ENCODE peak calls at places on chromosomes 1 and 21, in four cellular contexts. N is activated CD8-positive, alpha-beta memory T cell treated with anti-CD3 and anti-CD28 coated beads for 1 hour; L is C1 segment of cervical spinal cord; T is endothelial cell of umbilical vein. W is an unnamed sample.

GRCh38 chr1:234731371-234732085 is 121.5 kb upstream of the IRF2BP2 start:
- DNase-seq in T (peak), N (no peak), L (no peak), W (peak)

GRCh38 chr1:203771901-203772301 is 6.9 kb downstream of the LAX1 start:
- DNase-seq in N (no peak), L (no peak), T (no peak), W (no peak)

GRCh38 chr1:88883156-88883555 is 8.2 kb downstream of the GTF2B start:
- DNase-seq in N (no peak), T (no peak), L (no peak), W (no peak)

GRCh38 chr21:42431196-42431595 is 27.5 kb downstream of the UBASH3A start:
- DNase-seq in N (no peak), L (no peak), T (no peak), W (no peak)

GRCh38 chr1:156859523-156860112 is 701 bp upstream of the INSRR start:
- DNase-seq in L (no peak), N (no peak), T (peak), W (peak)

GRCh38 chr1:186849271-186849671 is 20.5 kb downstream of the PLA2G4A start:
- DNase-seq in T (no peak), L (no peak), N (no peak), W (no peak)

GRCh38 chr21:43590220-43590619 is 69.1 kb downstream of the HSF2BP start:
- DNase-seq in T (no peak), N (no peak), L (no peak), W (no peak)

GRCh38 chr1:56034222-56034621 is 545.1 kb downstream of the PLPP3 start:
- DNase-seq in N (no peak), L (no peak), T (no peak), W (no peak)

GRCh38 chr1:29416825-29417557 is 180.7 kb downstream of the PTPRU start:
- DNase-seq in T (no peak), L (no peak), N (no peak), W (no peak)

GRCh38 chr1:155645648-155646047 is 35.6 kb downstream of the MSTO1 start:
- DNase-seq in N (no peak), T (no peak), L (no peak), W (no peak)

GRCh38 chr1:220803401-220804201 is 16.9 kb downstream of the MTARC1 start:
- DNase-seq in T (peak), L (no peak), N (no peak), W (peak)

GRCh38 chr1:17304155-17304826 is 3.7 kb upstream of the PADI4 start:
- DNase-seq in N (no peak), T (no peak), L (no peak), W (no peak)

GRCh38 chr1:1432566-1432950 is 2.9 kb upstream of the VWA1 start:
- DNase-seq in N (no peak), L (peak), T (no peak), W (no peak)

GRCh38 chr1:116919802-116920201 is 10.1 kb downstream of the PTGFRN start:
- DNase-seq in N (no peak), T (no peak), L (no peak), W (no peak)

GRCh38 chr1:180042994-180043622 is 88.5 kb downstream of the CEP350 start:
- DNase-seq in L (no peak), T (peak), N (no peak), W (no peak)

GRCh38 chr1:193241132-193241827 is 54.9 kb upstream of the B3GALT2 start:
- DNase-seq in L (no peak), T (no peak), N (no peak), W (no peak)

GRCh38 chr1:4170953-4171352 is 270.9 kb upstream of the C1orf174 start:
- DNase-seq in T (no peak), L (no peak), N (no peak), W (no peak)

GRCh38 chr1:37410815-37411214 is 63.6 kb upstream of the ZC3H12A start:
- DNase-seq in T (peak), N (no peak), L (no peak), W (no peak)

GRCh38 chr21:29888437-29888836 is 51.4 kb downstream of the GRIK1 start:
- DNase-seq in L (no peak), N (no peak), T (no peak), W (no peak)

GRCh38 chr1:11062965-11063401 is 3.2 kb upstream of the SRM start:
- DNase-seq in T (no peak), L (no peak), N (no peak), W (no peak)

GRCh38 chr1:53089478-53090226 is 27.6 kb downstream of the PODN start:
- DNase-seq in N (no peak), T (no peak), L (no peak), W (no peak)

GRCh38 chr1:27033059-27033746 is 20.6 kb upstream of the TENT5B start:
- DNase-seq in T (no peak), N (no peak), L (no peak), W (no peak)

GRCh38 chr1:233790662-233791371 is 113.7 kb upstream of the SLC35F3 start:
- DNase-seq in N (no peak), L (no peak), T (peak), W (peak)

GRCh38 chr1:5965586-5966131 is 26.6 kb downstream of the NPHP4 start:
- DNase-seq in T (no peak), L (no peak), N (no peak), W (no peak)

GRCh38 chr1:116314305-116314919 is 58.6 kb upstream of the ATP1A1 start:
- DNase-seq in T (no peak), N (no peak), L (no peak), W (no peak)